ENCODE peak calls at places on chromosomes 2 and 18, in eight cellular contexts. One of them, this sample, is unnamed.

GRCh38 chr2:11796190-11797171 is 50.0 kb downstream of the LPIN1 start:
- DNase-seq in effector memory CD4-positive, alpha-beta T cell: no peak
- DNase-seq in mesenchymal stem cell: no peak
- DNase-seq in uterus: peak; percentile 42
- DNase-seq in fibroblast of villous mesenchyme: peak; percentile 85
- DNase-seq in retinal pigment epithelial cell: no peak
- DNase-seq in brain microvascular endothelial cell: no peak
- DNase-seq in psoas muscle: no peak
- DNase-seq in this sample: no peak

GRCh38 chr2:158060862-158061435 is 40.7 kb upstream of the UPP2 start:
- DNase-seq in effector memory CD4-positive, alpha-beta T cell: no peak
- DNase-seq in mesenchymal stem cell: peak; percentile 49
- DNase-seq in uterus: no peak
- DNase-seq in fibroblast of villous mesenchyme: peak; percentile 74
- DNase-seq in retinal pigment epithelial cell: peak; percentile 90
- DNase-seq in brain microvascular endothelial cell: peak; percentile 70
- DNase-seq in psoas muscle: no peak
- DNase-seq in this sample: no peak

GRCh38 chr2:46351388-46352141 is 54.4 kb downstream of the EPAS1 start:
- DNase-seq in effector memory CD4-positive, alpha-beta T cell: peak; percentile 48
- DNase-seq in mesenchymal stem cell: no peak
- DNase-seq in uterus: no peak
- DNase-seq in fibroblast of villous mesenchyme: no peak
- DNase-seq in retinal pigment epithelial cell: no peak
- DNase-seq in brain microvascular endothelial cell: no peak
- DNase-seq in psoas muscle: no peak
- DNase-seq in this sample: no peak

GRCh38 chr2:204538179-204539009 is 6.9 kb upstream of the PARD3B start:
- DNase-seq in effector memory CD4-positive, alpha-beta T cell: no peak
- DNase-seq in mesenchymal stem cell: peak; percentile 71
- DNase-seq in uterus: no peak
- DNase-seq in fibroblast of villous mesenchyme: peak; percentile 89
- DNase-seq in retinal pigment epithelial cell: no peak
- DNase-seq in brain microvascular endothelial cell: peak; percentile 41
- DNase-seq in psoas muscle: no peak
- DNase-seq in this sample: peak; percentile 74

GRCh38 chr2:119290859-119291587 is 67.4 kb downstream of the STEAP3 start:
- DNase-seq in effector memory CD4-positive, alpha-beta T cell: no peak
- DNase-seq in mesenchymal stem cell: peak; percentile 59
- DNase-seq in uterus: peak; percentile 79
- DNase-seq in fibroblast of villous mesenchyme: peak; percentile 50
- DNase-seq in retinal pigment epithelial cell: peak; percentile 24
- DNase-seq in brain microvascular endothelial cell: peak; percentile 55
- DNase-seq in psoas muscle: peak; percentile 74
- DNase-seq in this sample: peak; percentile 4

GRCh38 chr2:137873860-137874259 is 90.4 kb upstream of the HNMT start:
- DNase-seq in effector memory CD4-positive, alpha-beta T cell: no peak
- DNase-seq in mesenchymal stem cell: no peak
- DNase-seq in uterus: no peak
- DNase-seq in fibroblast of villous mesenchyme: no peak
- DNase-seq in retinal pigment epithelial cell: no peak
- DNase-seq in brain microvascular endothelial cell: no peak
- DNase-seq in psoas muscle: no peak
- DNase-seq in this sample: no peak

GRCh38 chr2:201432551-201433388 is 18.5 kb downstream of the TRAK2 start:
- DNase-seq in effector memory CD4-positive, alpha-beta T cell: no peak
- DNase-seq in mesenchymal stem cell: peak; percentile 43
- DNase-seq in uterus: no peak
- DNase-seq in fibroblast of villous mesenchyme: peak; percentile 63
- DNase-seq in retinal pigment epithelial cell: no peak
- DNase-seq in brain microvascular endothelial cell: peak; percentile 27
- DNase-seq in psoas muscle: no peak
- DNase-seq in this sample: no peak

GRCh38 chr2:236557894-236558532 is 11.6 kb upstream of the ACKR3 start:
- DNase-seq in effector memory CD4-positive, alpha-beta T cell: no peak
- DNase-seq in mesenchymal stem cell: no peak
- DNase-seq in uterus: no peak
- DNase-seq in fibroblast of villous mesenchyme: no peak
- DNase-seq in retinal pigment epithelial cell: no peak
- DNase-seq in brain microvascular endothelial cell: no peak
- DNase-seq in psoas muscle: no peak
- DNase-seq in this sample: no peak

GRCh38 chr2:18299423-18300212 is 260.8 kb downstream of the RDH14 start:
- DNase-seq in effector memory CD4-positive, alpha-beta T cell: no peak
- DNase-seq in mesenchymal stem cell: peak; percentile 82
- DNase-seq in uterus: no peak
- DNase-seq in fibroblast of villous mesenchyme: peak; percentile 94
- DNase-seq in retinal pigment epithelial cell: peak; percentile 77
- DNase-seq in brain microvascular endothelial cell: peak; percentile 98
- DNase-seq in psoas muscle: no peak
- DNase-seq in this sample: peak; percentile 84

GRCh38 chr2:236014408-236015131 is 153.6 kb downstream of the GBX2 start:
- DNase-seq in effector memory CD4-positive, alpha-beta T cell: no peak
- DNase-seq in mesenchymal stem cell: no peak
- DNase-seq in uterus: no peak
- DNase-seq in fibroblast of villous mesenchyme: no peak
- DNase-seq in retinal pigment epithelial cell: no peak
- DNase-seq in brain microvascular endothelial cell: no peak
- DNase-seq in psoas muscle: no peak
- DNase-seq in this sample: no peak

GRCh38 chr2:1884933-1885580 is 140.7 kb upstream of the PXDN start:
- DNase-seq in effector memory CD4-positive, alpha-beta T cell: no peak
- DNase-seq in mesenchymal stem cell: no peak
- DNase-seq in uterus: no peak
- DNase-seq in fibroblast of villous mesenchyme: peak; percentile 3
- DNase-seq in retinal pigment epithelial cell: peak; percentile 46
- DNase-seq in brain microvascular endothelial cell: peak; percentile 91
- DNase-seq in psoas muscle: no peak
- DNase-seq in this sample: no peak

GRCh38 chr2:140144611-140145010 is 1364.4 kb upstream of the NXPH2 start:
- DNase-seq in effector memory CD4-positive, alpha-beta T cell: no peak
- DNase-seq in mesenchymal stem cell: no peak
- DNase-seq in uterus: no peak
- DNase-seq in fibroblast of villous mesenchyme: no peak
- DNase-seq in retinal pigment epithelial cell: no peak
- DNase-seq in brain microvascular endothelial cell: no peak
- DNase-seq in psoas muscle: no peak
- DNase-seq in this sample: no peak

GRCh38 chr2:222743263-222743865 is 71.9 kb downstream of the MOGAT1 start:
- DNase-seq in effector memory CD4-positive, alpha-beta T cell: no peak
- DNase-seq in mesenchymal stem cell: peak; percentile 17
- DNase-seq in uterus: no peak
- DNase-seq in fibroblast of villous mesenchyme: peak; percentile 90
- DNase-seq in retinal pigment epithelial cell: no peak
- DNase-seq in brain microvascular endothelial cell: peak; percentile 43
- DNase-seq in psoas muscle: no peak
- DNase-seq in this sample: no peak

GRCh38 chr2:162828545-162828944 is 10.0 kb downstream of the KCNH7 start:
- DNase-seq in effector memory CD4-positive, alpha-beta T cell: no peak
- DNase-seq in mesenchymal stem cell: no peak
- DNase-seq in uterus: no peak
- DNase-seq in fibroblast of villous mesenchyme: no peak
- DNase-seq in retinal pigment epithelial cell: no peak
- DNase-seq in brain microvascular endothelial cell: no peak
- DNase-seq in psoas muscle: no peak
- DNase-seq in this sample: no peak

GRCh38 chr2:108399479-108399878 is 21.7 kb downstream of the SULT1C4 start:
- DNase-seq in effector memory CD4-positive, alpha-beta T cell: no peak
- DNase-seq in mesenchymal stem cell: peak; percentile 36
- DNase-seq in uterus: no peak
- DNase-seq in fibroblast of villous mesenchyme: no peak
- DNase-seq in retinal pigment epithelial cell: no peak
- DNase-seq in brain microvascular endothelial cell: no peak
- DNase-seq in psoas muscle: no peak
- DNase-seq in this sample: no peak

GRCh38 chr2:174343343-174343637 is 8.5 kb downstream of the SP9 start:
- DNase-seq in effector memory CD4-positive, alpha-beta T cell: no peak
- DNase-seq in mesenchymal stem cell: peak; percentile 18
- DNase-seq in uterus: no peak
- DNase-seq in fibroblast of villous mesenchyme: no peak
- DNase-seq in retinal pigment epithelial cell: no peak
- DNase-seq in brain microvascular endothelial cell: no peak
- DNase-seq in psoas muscle: no peak
- DNase-seq in this sample: no peak

GRCh38 chr2:174341995-174342571 is 7.3 kb downstream of the SP9 start:
- DNase-seq in effector memory CD4-positive, alpha-beta T cell: no peak
- DNase-seq in mesenchymal stem cell: peak; percentile 3
- DNase-seq in uterus: peak; percentile 23
- DNase-seq in fibroblast of villous mesenchyme: no peak
- DNase-seq in retinal pigment epithelial cell: no peak
- DNase-seq in brain microvascular endothelial cell: no peak
- DNase-seq in psoas muscle: no peak
- DNase-seq in this sample: no peak

GRCh38 chr2:174341301-174341994 is 6.7 kb downstream of the SP9 start:
- DNase-seq in effector memory CD4-positive, alpha-beta T cell: peak; percentile 77
- DNase-seq in mesenchymal stem cell: peak; percentile 83
- DNase-seq in uterus: peak; percentile 88
- DNase-seq in fibroblast of villous mesenchyme: peak; percentile 84
- DNase-seq in retinal pigment epithelial cell: peak; percentile 18
- DNase-seq in brain microvascular endothelial cell: peak; percentile 81
- DNase-seq in psoas muscle: peak; percentile 94
- DNase-seq in this sample: no peak

GRCh38 chr2:174343638-174344455 is 9.1 kb downstream of the SP9 start:
- DNase-seq in effector memory CD4-positive, alpha-beta T cell: no peak
- DNase-seq in mesenchymal stem cell: peak; percentile 5
- DNase-seq in uterus: no peak
- DNase-seq in fibroblast of villous mesenchyme: no peak
- DNase-seq in retinal pigment epithelial cell: no peak
- DNase-seq in brain microvascular endothelial cell: no peak
- DNase-seq in psoas muscle: no peak
- DNase-seq in this sample: no peak

GRCh38 chr2:174342600-174343342 is 8.0 kb downstream of the SP9 start:
- DNase-seq in effector memory CD4-positive, alpha-beta T cell: no peak
- DNase-seq in mesenchymal stem cell: peak; percentile 25
- DNase-seq in uterus: no peak
- DNase-seq in fibroblast of villous mesenchyme: no peak
- DNase-seq in retinal pigment epithelial cell: no peak
- DNase-seq in brain microvascular endothelial cell: no peak
- DNase-seq in psoas muscle: no peak
- DNase-seq in this sample: no peak
- H3K4me3 ChIP-seq in effector memory CD4-positive, alpha-beta T cell: no peak overlapping the region
- H3K4me3 ChIP-seq in mesenchymal stem cell: no peak overlapping the region
- H3K4me3 ChIP-seq in uterus: no peak overlapping the region
- H3K4me3 ChIP-seq in fibroblast of villous mesenchyme: peak overlapping the region; percentile 13
- H3K4me3 ChIP-seq in retinal pigment epithelial cell: no peak overlapping the region
- H3K4me3 ChIP-seq in brain microvascular endothelial cell: no peak overlapping the region
- H3K4me3 ChIP-seq in psoas muscle: peak overlapping the region; percentile 47
- H3K4me3 ChIP-seq in this sample: peak overlapping the region; percentile 13

GRCh38 chr2:42168459-42169099 is 574 bp upstream of the EML4 start:
- DNase-seq in effector memory CD4-positive, alpha-beta T cell: no peak
- DNase-seq in mesenchymal stem cell: no peak
- DNase-seq in uterus: no peak
- DNase-seq in fibroblast of villous mesenchyme: no peak
- DNase-seq in retinal pigment epithelial cell: no peak
- DNase-seq in brain microvascular endothelial cell: no peak
- DNase-seq in psoas muscle: no peak
- DNase-seq in this sample: no peak
- H3K4me3 ChIP-seq in effector memory CD4-positive, alpha-beta T cell: no peak overlapping the region
- H3K4me3 ChIP-seq in mesenchymal stem cell: no peak overlapping the region
- H3K4me3 ChIP-seq in uterus: no peak overlapping the region
- H3K4me3 ChIP-seq in fibroblast of villous mesenchyme: no peak overlapping the region
- H3K4me3 ChIP-seq in retinal pigment epithelial cell: peak overlapping the region; percentile 14
- H3K4me3 ChIP-seq in brain microvascular endothelial cell: peak overlapping the region; percentile 28
- H3K4me3 ChIP-seq in psoas muscle: peak overlapping the region; percentile 94
- H3K4me3 ChIP-seq in this sample: peak overlapping the region; percentile 37

GRCh38 chr2:43168016-43168369 is 58.4 kb downstream of the ZFP36L2 start:
- DNase-seq in effector memory CD4-positive, alpha-beta T cell: no peak
- DNase-seq in mesenchymal stem cell: no peak
- DNase-seq in uterus: no peak
- DNase-seq in fibroblast of villous mesenchyme: no peak
- DNase-seq in retinal pigment epithelial cell: no peak
- DNase-seq in brain microvascular endothelial cell: no peak
- DNase-seq in psoas muscle: no peak
- DNase-seq in this sample: no peak

GRCh38 chr2:43169091-43169936 is 57.1 kb downstream of the ZFP36L2 start:
- DNase-seq in effector memory CD4-positive, alpha-beta T cell: no peak
- DNase-seq in mesenchymal stem cell: no peak
- DNase-seq in uterus: no peak
- DNase-seq in fibroblast of villous mesenchyme: no peak
- DNase-seq in retinal pigment epithelial cell: no peak
- DNase-seq in brain microvascular endothelial cell: no peak
- DNase-seq in psoas muscle: no peak
- DNase-seq in this sample: no peak

GRCh38 chr2:43171789-43172188 is 54.6 kb downstream of the ZFP36L2 start:
- DNase-seq in effector memory CD4-positive, alpha-beta T cell: no peak
- DNase-seq in mesenchymal stem cell: peak; percentile 73
- DNase-seq in uterus: no peak
- DNase-seq in fibroblast of villous mesenchyme: peak; percentile 62
- DNase-seq in retinal pigment epithelial cell: peak; percentile 15
- DNase-seq in brain microvascular endothelial cell: peak; percentile 57
- DNase-seq in psoas muscle: no peak
- DNase-seq in this sample: no peak

GRCh38 chr2:43170733-43171101 is 55.7 kb downstream of the ZFP36L2 start:
- DNase-seq in effector memory CD4-positive, alpha-beta T cell: no peak
- DNase-seq in mesenchymal stem cell: no peak
- DNase-seq in uterus: no peak
- DNase-seq in fibroblast of villous mesenchyme: no peak
- DNase-seq in retinal pigment epithelial cell: no peak
- DNase-seq in brain microvascular endothelial cell: no peak
- DNase-seq in psoas muscle: no peak
- DNase-seq in this sample: no peak

DNA sequence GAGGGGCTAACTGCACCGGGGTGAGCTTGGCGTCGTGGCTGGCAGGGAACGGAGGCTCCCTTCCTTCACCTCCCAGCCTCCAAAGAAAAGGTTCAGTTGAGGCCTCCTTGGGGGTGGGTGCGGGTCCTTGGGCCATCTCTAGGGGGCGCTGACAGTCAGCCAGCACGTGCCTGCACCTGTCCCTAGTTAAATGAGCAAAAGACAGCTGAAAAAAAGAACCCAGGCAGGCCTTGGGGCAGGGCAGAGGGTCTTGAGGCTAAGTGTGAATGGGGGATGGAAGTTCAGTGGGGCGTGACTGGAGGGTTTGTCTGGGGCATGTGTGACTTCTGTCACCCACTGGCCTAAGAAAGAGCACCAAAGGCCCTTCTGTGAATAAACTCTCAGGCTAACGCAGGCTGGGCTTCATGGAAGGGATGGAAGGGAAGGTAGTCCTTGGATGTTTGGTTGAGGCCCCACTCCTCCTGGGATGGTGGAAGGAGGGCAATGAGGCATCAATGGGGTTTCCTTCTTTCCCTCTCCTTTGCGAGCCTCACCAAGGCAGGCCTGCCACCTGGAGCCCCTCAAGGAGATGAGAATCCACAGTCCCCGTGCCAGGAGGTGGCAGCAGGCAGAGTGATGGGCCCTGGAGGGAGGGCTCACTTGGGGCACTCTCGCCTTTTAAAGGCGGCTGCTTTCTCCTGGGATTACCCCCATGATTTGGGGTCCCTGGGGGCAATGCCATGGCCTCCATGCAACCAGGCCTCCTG is 56.2 kb downstream of the ZFP36L2 start:
- DNase-seq in effector memory CD4-positive, alpha-beta T cell: peak; percentile 48
- DNase-seq in mesenchymal stem cell: no peak
- DNase-seq in uterus: no peak
- DNase-seq in fibroblast of villous mesenchyme: no peak
- DNase-seq in retinal pigment epithelial cell: no peak
- DNase-seq in brain microvascular endothelial cell: no peak
- DNase-seq in psoas muscle: peak; percentile 73
- DNase-seq in this sample: no peak
- H3K4me3 ChIP-seq in effector memory CD4-positive, alpha-beta T cell: peak overlapping the region; percentile 34
- H3K4me3 ChIP-seq in mesenchymal stem cell: no peak overlapping the region
- H3K4me3 ChIP-seq in uterus: no peak overlapping the region
- H3K4me3 ChIP-seq in fibroblast of villous mesenchyme: no peak overlapping the region
- H3K4me3 ChIP-seq in retinal pigment epithelial cell: no peak overlapping the region
- H3K4me3 ChIP-seq in brain microvascular endothelial cell: no peak overlapping the region
- H3K4me3 ChIP-seq in psoas muscle: no peak overlapping the region
- H3K4me3 ChIP-seq in this sample: no peak overlapping the region

GRCh38 chr18:3245853-3246635 is 1.6 kb upstream of the MYL12A start:
- DNase-seq in effector memory CD4-positive, alpha-beta T cell: peak; percentile 66
- DNase-seq in mesenchymal stem cell: peak; percentile 88
- DNase-seq in uterus: peak; percentile 86
- DNase-seq in fibroblast of villous mesenchyme: peak; percentile 87
- DNase-seq in retinal pigment epithelial cell: no peak
- DNase-seq in brain microvascular endothelial cell: peak; percentile 83
- DNase-seq in psoas muscle: peak; percentile 95
- DNase-seq in this sample: no peak
- H3K4me3 ChIP-seq in effector memory CD4-positive, alpha-beta T cell: peak overlapping the region; percentile 79
- H3K4me3 ChIP-seq in mesenchymal stem cell: no peak overlapping the region
- H3K4me3 ChIP-seq in uterus: peak overlapping the region; percentile 72
- H3K4me3 ChIP-seq in fibroblast of villous mesenchyme: peak overlapping the region; percentile 93
- H3K4me3 ChIP-seq in retinal pigment epithelial cell: peak overlapping the region; percentile 54
- H3K4me3 ChIP-seq in brain microvascular endothelial cell: peak overlapping the region; percentile 49
- H3K4me3 ChIP-seq in psoas muscle: peak overlapping the region; percentile 85
- H3K4me3 ChIP-seq in this sample: peak overlapping the region; percentile 44

This sample was measured in AG04449.